ENCODE peak calls at places on chromosomes 1 and 21, in seven cellular contexts. S is choroid plexus epithelial cell, C is lower leg skin, M is IMR-90, Q is DND-41, F is heart right ventricle, W is sigmoid colon. P is an unnamed sample.

GRCh38 chr1:154926201-154926600 is 10.3 kb downstream of the PMVK start:
- DNase-seq in S (no peak), C (no peak), M (no peak), Q (no peak), F (no peak), W (no peak), P (no peak)

GRCh38 chr1:183023146-183023600 is at the start of gene LAMC1:
- DNase-seq in S (peak; percentile 84), C (peak; percentile 77), M (peak; percentile 80), Q (no peak), F (peak; percentile 84), W (peak; percentile 90), P (peak; percentile 95)

GRCh38 chr1:16019580-16020277 is 1.9 kb upstream of the HSPB7 start:
- DNase-seq in S (no peak), C (no peak), M (peak; percentile 35), Q (no peak), F (peak; percentile 78), W (peak; percentile 82), P (no peak)

GRCh38 chr1:205073511-205073910 is 10.7 kb downstream of the TMEM81 start:
- DNase-seq in S (no peak), C (peak; percentile 68), M (no peak), Q (no peak), F (no peak), W (no peak), P (no peak)

GRCh38 chr1:17765444-17766411 is 10.6 kb downstream of the ACTL8 start:
- DNase-seq in S (peak; percentile 92), C (no peak), M (peak; percentile 98), Q (no peak), F (no peak), W (no peak), P (no peak)

GRCh38 chr21:46065215-46065992 is 32.5 kb upstream of the COL6A2 start:
- DNase-seq in S (peak; percentile 58), C (peak; percentile 67), M (peak; percentile 76), Q (peak; percentile 18), F (peak; percentile 83), W (peak; percentile 91), P (peak; percentile 67)

GRCh38 chr1:53666566-53666965 is 72.4 kb downstream of the GLIS1 start:
- DNase-seq in S (no peak), C (no peak), M (no peak), Q (no peak), F (no peak), W (no peak), P (peak; percentile 32)

GRCh38 chr1:2159124-2159523 is 35.4 kb downstream of the FAAP20 start:
- DNase-seq in S (no peak), C (no peak), M (no peak), Q (no peak), F (no peak), W (no peak), P (no peak)

GRCh38 chr1:92483442-92484170 is 3.1 kb downstream of the GFI1 start:
- DNase-seq in S (no peak), C (no peak), M (no peak), Q (peak; percentile 91), F (no peak), W (no peak), P (no peak)

GRCh38 chr1:166952002-166952746 is 23.2 kb downstream of the ILDR2 start:
- DNase-seq in S (peak; percentile 86), C (no peak), M (peak; percentile 48), Q (no peak), F (peak; percentile 46), W (peak; percentile 74), P (no peak)

GRCh38 chr1:181413836-181414235 is 69.5 kb upstream of the CACNA1E start:
- DNase-seq in S (no peak), C (no peak), M (no peak), Q (no peak), F (no peak), W (no peak), P (no peak)

GRCh38 chr1:58971629-58972140 is 187.8 kb upstream of the JUN start:
- DNase-seq in S (peak; percentile 57), C (peak; percentile 79), M (peak; percentile 37), Q (no peak), F (peak; percentile 31), W (peak; percentile 75), P (no peak)

GRCh38 chr1:232306269-232306911 is 323.5 kb downstream of the SIPA1L2 start:
- DNase-seq in S (peak; percentile 42), C (no peak), M (no peak), Q (no peak), F (peak; percentile 63), W (peak; percentile 81), P (no peak)

GRCh38 chr21:35573472-35574389 is 486.6 kb downstream of the SETD4 start:
- DNase-seq in S (no peak), C (no peak), M (peak; percentile 69), Q (no peak), F (no peak), W (no peak), P (no peak)

GRCh38 chr1:29290414-29290980 is 54.2 kb downstream of the PTPRU start:
- DNase-seq in S (peak; percentile 23), C (no peak), M (peak; percentile 38), Q (no peak), F (no peak), W (peak; percentile 42), P (peak; percentile 60)

GRCh38 chr1:207691814-207692213 is 46.9 kb downstream of the CR1L start:
- DNase-seq in S (no peak), C (no peak), M (no peak), Q (no peak), F (no peak), W (no peak), P (no peak)

GRCh38 chr21:35933466-35933865 is 126.9 kb downstream of the SETD4 start:
- DNase-seq in S (peak; percentile 78), C (peak; percentile 83), M (peak; percentile 86), Q (no peak), F (peak; percentile 56), W (peak; percentile 86), P (no peak)

GRCh38 chr1:164767257-164768044 is 208.5 kb downstream of the PBX1 start:
- DNase-seq in S (peak; percentile 99), C (no peak), M (peak; percentile 98), Q (no peak), F (no peak), W (no peak), P (no peak)

DNA sequence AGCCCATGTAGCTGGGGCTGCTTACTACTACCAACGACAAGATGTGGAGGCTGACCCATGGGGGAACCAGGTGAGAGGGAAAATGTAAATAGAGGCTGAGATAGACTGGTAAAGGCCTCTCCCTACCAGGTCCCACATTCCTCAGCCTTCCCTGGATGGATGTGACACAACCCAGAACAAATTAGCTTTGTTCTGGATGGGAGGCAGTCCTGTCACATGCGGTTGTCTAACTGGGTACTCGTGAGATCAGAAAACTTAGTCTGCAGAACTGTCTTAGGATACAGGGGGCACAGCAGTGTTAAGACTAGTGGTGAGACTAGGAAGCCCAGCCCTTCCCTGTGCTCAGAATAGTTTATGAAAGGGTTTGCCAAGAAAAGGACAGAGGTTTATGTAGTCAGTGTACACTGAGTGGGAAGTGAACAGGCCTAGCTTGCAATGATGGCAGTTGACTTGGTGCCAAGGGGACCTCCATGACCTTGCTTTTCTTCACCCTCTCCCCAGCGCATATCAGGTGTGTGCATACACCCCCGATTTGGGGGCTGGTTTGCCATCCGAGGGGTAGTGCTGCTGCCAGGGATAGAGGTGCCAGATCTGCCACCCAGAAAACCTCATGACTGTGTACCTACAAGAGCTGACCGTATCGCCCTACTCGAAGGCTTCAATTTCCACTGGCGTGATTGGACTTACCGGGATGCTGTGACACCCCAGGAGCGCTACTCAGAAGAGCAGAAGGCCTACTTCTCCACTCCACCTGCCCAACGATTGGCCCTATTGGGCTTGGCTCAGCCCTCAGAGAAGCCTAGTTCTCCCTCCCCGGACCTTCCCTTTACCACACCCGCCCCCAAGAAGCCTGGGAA is 8.4 kb downstream of the MMACHC start:
- DNase-seq in S (peak; percentile 37), C (no peak), M (no peak), Q (no peak), F (no peak), W (no peak), P (no peak)
- TF ChIP-seq CTCF in S (peak; percentile 27), C (no peak), M (peak; percentile 8), Q (peak; percentile 14), F (no peak), W (no peak), P (peak; percentile 27)

GRCh38 chr1:200638073-200638472 is 17.5 kb upstream of the KIF14 start:
- DNase-seq in S (no peak), C (no peak), M (no peak), Q (no peak), F (no peak), W (no peak), P (no peak)

GRCh38 chr1:200636681-200637080 is 16.1 kb upstream of the KIF14 start:
- DNase-seq in S (no peak), C (no peak), M (no peak), Q (no peak), F (no peak), W (no peak), P (no peak)

GRCh38 chr1:200631375-200631774 is 10.8 kb upstream of the KIF14 start:
- DNase-seq in S (no peak), C (no peak), M (no peak), Q (no peak), F (no peak), W (no peak), P (no peak)

GRCh38 chr1:200629876-200630514 is 9.4 kb upstream of the KIF14 start:
- DNase-seq in S (no peak), C (no peak), M (no peak), Q (no peak), F (no peak), W (no peak), P (no peak)

GRCh38 chr1:200634449-200635122 is 14.0 kb upstream of the KIF14 start:
- DNase-seq in S (no peak), C (no peak), M (no peak), Q (no peak), F (no peak), W (no peak), P (no peak)
- TF ChIP-seq CTCF in S (peak; percentile 12), C (no peak), M (peak; percentile 8), Q (peak; percentile 47), F (no peak), W (no peak), P (peak; percentile 33)

GRCh38 chr1:145918992-145919939 is 749 bp upstream of the PEX11B start:
- DNase-seq in S (peak; percentile 49), C (peak; percentile 68), M (peak; percentile 53), Q (no peak), F (peak; percentile 49), W (peak; percentile 85), P (no peak)
- TF ChIP-seq CTCF in S (peak; percentile 32), C (no peak), M (no peak), Q (no peak), F (no peak), W (no peak), P (no peak)

DNA sequence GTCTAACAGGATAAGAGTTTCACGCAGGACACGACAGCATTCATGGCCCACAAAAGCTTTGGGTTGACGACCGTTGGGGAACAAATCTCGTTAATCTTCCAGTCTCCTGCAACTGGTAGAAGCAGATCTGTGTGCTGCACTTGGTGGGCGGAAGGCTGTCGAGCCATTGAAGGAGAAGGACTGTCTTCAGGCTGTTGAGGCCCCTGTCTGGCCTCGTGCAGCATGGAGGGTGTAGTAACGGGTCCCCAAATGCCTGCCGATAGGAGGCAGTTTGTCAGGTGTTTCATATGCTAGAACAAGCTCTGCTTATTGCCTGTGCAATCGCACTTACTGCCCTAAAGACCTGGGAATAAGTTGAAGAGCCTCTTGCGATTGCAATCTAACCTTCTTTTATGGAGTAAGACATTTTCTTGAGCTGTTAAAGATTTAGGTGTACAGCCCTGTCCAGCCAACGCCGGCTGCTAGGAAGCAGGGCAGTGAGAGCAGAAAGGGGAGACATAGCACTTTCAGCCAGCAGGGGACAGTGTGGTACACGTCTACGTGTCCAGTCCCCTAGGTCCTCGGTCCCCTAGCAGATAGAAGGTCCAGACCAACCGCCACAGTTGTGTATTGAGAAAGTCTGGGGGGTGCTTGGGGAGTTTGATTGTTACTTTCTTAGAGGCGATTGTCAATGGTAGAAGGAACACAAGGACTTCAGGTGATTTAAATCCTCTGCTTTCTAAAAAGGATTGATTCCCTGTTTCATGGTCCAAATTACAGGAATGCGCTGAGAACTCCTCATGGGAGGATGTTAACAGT is 102.3 kb upstream of the TMPRSS2 start:
- DNase-seq in S (peak; percentile 74), C (no peak), M (peak; percentile 64), Q (peak; percentile 43), F (peak; percentile 40), W (peak; percentile 68), P (no peak)
- TF ChIP-seq CTCF in S (peak; percentile 95), C (no peak), M (peak; percentile 87), Q (peak; percentile 75), F (peak; percentile 75), W (peak; percentile 25), P (peak; percentile 87)